ENCODE peak calls at places on chromosomes 6 and 20, in five cellular contexts. C, D, E, R and K are unnamed samples.

GRCh38 chr6:170107606-170108222 is 183.2 kb downstream of the DLL1 start:
- DNase-seq in R (no peak), E (no peak), D (no peak), C (no peak), K (no peak)

GRCh38 chr6:167139761-167140160 is 16.9 kb downstream of the CCR6 start:
- DNase-seq in R (no peak), D (no peak), E (no peak), C (no peak), K (no peak)

GRCh38 chr20:4896971-4897497 is 104.3 kb downstream of the SLC23A2 start:
- DNase-seq in D (no peak), E (no peak), R (no peak), C (no peak), K (no peak)

GRCh38 chr20:1802385-1803215 is 92.6 kb upstream of the SIRPA start:
- DNase-seq in C (peak), R (peak), E (peak), D (no peak), K (peak)

GRCh38 chr20:19249515-19249914 is 37.1 kb downstream of the SLC24A3 start:
- DNase-seq in C (no peak), E (no peak), R (peak), D (no peak), K (no peak)

GRCh38 chr20:62058941-62059340 is 6.7 kb downstream of the TAF4 start:
- DNase-seq in C (no peak), D (no peak), R (no peak), E (no peak), K (no peak)

GRCh38 chr20:23449400-23449799 is 3.3 kb downstream of the CST11 start:
- DNase-seq in D (no peak), R (peak), E (no peak), C (no peak), K (no peak)

GRCh38 chr6:149440735-149441662 is 40.9 kb downstream of the SUMO4 start:
- DNase-seq in R (no peak), E (no peak), C (no peak), D (no peak), K (no peak)

GRCh38 chr6:140043357-140043756 is 668.9 kb upstream of the CITED2 start:
- DNase-seq in E (no peak), R (peak), D (no peak), C (no peak), K (no peak)

GRCh38 chr20:44428174-44429016 is 47.3 kb upstream of the TTPAL start:
- DNase-seq in C (no peak), E (no peak), R (no peak), D (no peak), K (no peak)

GRCh38 chr6:19380287-19380686 is 456.9 kb upstream of the ID4 start:
- DNase-seq in E (no peak), C (no peak), D (no peak), R (peak), K (no peak)

GRCh38 chr6:107981695-107982094 is 23.7 kb upstream of the SEC63 start:
- DNase-seq in E (no peak), C (no peak), D (no peak), R (no peak), K (no peak)

GRCh38 chr6:127606131-127606562 is 29.2 kb downstream of the C6orf58 start:
- DNase-seq in C (no peak), R (peak), D (no peak), E (no peak), K (no peak)

GRCh38 chr6:117265425-117266266 is at the start of gene VGLL2:
- DNase-seq in C (no peak), D (no peak), E (no peak), R (peak), K (no peak)

GRCh38 chr6:33683051-33683571 is 28.4 kb downstream of the UQCC2 start:
- DNase-seq in R (no peak), E (peak), D (peak), C (peak), K (peak)

GRCh38 chr6:63306446-63306845 is 13.3 kb downstream of the LGSN start:
- DNase-seq in D (no peak), R (no peak), E (no peak), C (no peak), K (no peak)

GRCh38 chr6:35489995-35490791 is 6.7 kb downstream of the TEAD3 start:
- DNase-seq in D (no peak), R (peak), C (no peak), E (no peak), K (no peak)

GRCh38 chr20:2283706-2284423 is 11.9 kb upstream of the TGM3 start:
- DNase-seq in C (no peak), E (no peak), D (no peak), R (peak), K (no peak)

GRCh38 chr6:26087284-26088115 is at the start of gene HFE:
- DNase-seq in C (peak), R (peak), D (peak), E (no peak), K (peak)

GRCh38 chr6:12363651-12364381 is 73.7 kb downstream of the EDN1 start:
- DNase-seq in C (no peak), E (no peak), R (no peak), D (no peak), K (no peak)

GRCh38 chr6:151313060-151313459 is 73.3 kb downstream of the AKAP12 start:
- DNase-seq in C (no peak), R (peak), D (no peak), E (no peak), K (no peak)

GRCh38 chr20:24598346-24598745 is 128.9 kb downstream of the SYNDIG1 start:
- DNase-seq in C (no peak), D (no peak), R (no peak), E (no peak), K (no peak)

GRCh38 chr6:161003336-161003735 is 11.8 kb downstream of the MAP3K4 start:
- DNase-seq in R (peak), E (no peak), C (no peak), D (no peak), K (no peak)

GRCh38 chr20:41411458-41411857 is 44.8 kb upstream of the EMILIN3 start:
- DNase-seq in C (no peak), D (no peak), R (peak), E (no peak), K (no peak)

GRCh38 chr20:50189681-50190250 is 864 bp upstream of the CEBPB start:
- DNase-seq in C (no peak), E (no peak), D (peak), R (no peak), K (no peak)

GRCh38 chr20:62668441-62669027 is 26.2 kb downstream of the SLCO4A1 start:
- DNase-seq in E (peak), C (peak), R (peak), D (peak), K (peak)

GRCh38 chr6:44126320-44127149 is 717 bp downstream of the MRPL14 start:
- DNase-seq in C (no peak), E (no peak), D (peak), R (peak), K (peak)

GRCh38 chr20:43974665-43975064 is 60.0 kb downstream of the TOX2 start:
- DNase-seq in C (no peak), D (no peak), R (no peak), E (no peak), K (no peak)

GRCh38 chr20:32943490-32944052 is 60.7 kb downstream of the SUN5 start:
- DNase-seq in D (no peak), E (no peak), C (no peak), R (no peak), K (no peak)

GRCh38 chr6:32192608-32193039 is at the start of gene GPSM3:
- DNase-seq in D (peak), E (no peak), C (no peak), R (peak), K (no peak)

GRCh38 chr6:47111685-47112084 is 69.6 kb upstream of the ADGRF1 start:
- DNase-seq in C (no peak), E (no peak), D (no peak), R (peak), K (no peak)

GRCh38 chr6:89950879-89951391 is 56.7 kb downstream of the GJA10 start:
- DNase-seq in R (peak), C (no peak), E (no peak), D (no peak), K (no peak)